ENCODE peak calls at places on chromosomes 11 and 22, in five cellular contexts. One of them, this sample, is unnamed.

GRCh38 chr11:44028816-44029506 is 18.8 kb upstream of the ACCSL start:
- DNase-seq in AG20443: no peak
- DNase-seq in anterior cingulate cortex: no peak
- DNase-seq in activated CD8-positive, alpha-beta memory T cell treated with anti-CD3 and anti-CD28 coated beads for 1 hour: no peak
- DNase-seq in retina: no peak
- DNase-seq in this sample: no peak

GRCh38 chr11:128876133-128876650 is 9.1 kb upstream of the KCNJ1 start:
- DNase-seq in activated CD8-positive, alpha-beta memory T cell treated with anti-CD3 and anti-CD28 coated beads for 1 hour: no peak
- DNase-seq in AG20443: no peak
- DNase-seq in retina: no peak
- DNase-seq in anterior cingulate cortex: no peak
- DNase-seq in this sample: no peak

GRCh38 chr22:50620861-50621490 is 7.0 kb downstream of the ARSA start:
- DNase-seq in anterior cingulate cortex: no peak
- DNase-seq in retina: no peak
- DNase-seq in activated CD8-positive, alpha-beta memory T cell treated with anti-CD3 and anti-CD28 coated beads for 1 hour: peak; percentile 28
- DNase-seq in AG20443: no peak
- DNase-seq in this sample: no peak

GRCh38 chr11:29801561-29801960 is 215.3 kb downstream of the KCNA4 start:
- DNase-seq in activated CD8-positive, alpha-beta memory T cell treated with anti-CD3 and anti-CD28 coated beads for 1 hour: no peak
- DNase-seq in AG20443: no peak
- DNase-seq in retina: no peak
- DNase-seq in anterior cingulate cortex: no peak
- DNase-seq in this sample: no peak

GRCh38 chr11:73989156-73989555 is 6.5 kb upstream of the UCP2 start:
- DNase-seq in retina: no peak
- DNase-seq in AG20443: no peak
- DNase-seq in activated CD8-positive, alpha-beta memory T cell treated with anti-CD3 and anti-CD28 coated beads for 1 hour: no peak
- DNase-seq in anterior cingulate cortex: no peak
- DNase-seq in this sample: no peak

GRCh38 chr11:130625907-130626306 is 177.5 kb downstream of the ADAMTS15 start:
- DNase-seq in retina: no peak
- DNase-seq in AG20443: no peak
- DNase-seq in activated CD8-positive, alpha-beta memory T cell treated with anti-CD3 and anti-CD28 coated beads for 1 hour: no peak
- DNase-seq in anterior cingulate cortex: no peak
- DNase-seq in this sample: no peak

GRCh38 chr11:8709002-8709672 is 26.5 kb downstream of the RPL27A start:
- DNase-seq in AG20443: peak; percentile 82
- DNase-seq in retina: no peak
- DNase-seq in activated CD8-positive, alpha-beta memory T cell treated with anti-CD3 and anti-CD28 coated beads for 1 hour: no peak
- DNase-seq in anterior cingulate cortex: peak; percentile 70
- DNase-seq in this sample: no peak

GRCh38 chr22:17120711-17121234 is 387 bp downstream of the TMEM121B start:
- DNase-seq in activated CD8-positive, alpha-beta memory T cell treated with anti-CD3 and anti-CD28 coated beads for 1 hour: no peak
- DNase-seq in AG20443: peak; percentile 40
- DNase-seq in retina: peak; percentile 69
- DNase-seq in anterior cingulate cortex: peak; percentile 53
- DNase-seq in this sample: no peak

GRCh38 chr11:78417888-78418583 is 416 bp upstream of the GAB2 start:
- DNase-seq in AG20443: peak; percentile 94
- DNase-seq in anterior cingulate cortex: peak; percentile 82
- DNase-seq in retina: peak; percentile 92
- DNase-seq in activated CD8-positive, alpha-beta memory T cell treated with anti-CD3 and anti-CD28 coated beads for 1 hour: peak; percentile 67
- DNase-seq in this sample: peak; percentile 35

GRCh38 chr11:6251990-6252473 is 7.6 kb upstream of the CCKBR start:
- DNase-seq in retina: peak; percentile 22
- DNase-seq in AG20443: no peak
- DNase-seq in anterior cingulate cortex: peak; percentile 43
- DNase-seq in activated CD8-positive, alpha-beta memory T cell treated with anti-CD3 and anti-CD28 coated beads for 1 hour: no peak
- DNase-seq in this sample: no peak

GRCh38 chr11:128289048-128289447 is 298.3 kb downstream of the ETS1 start:
- DNase-seq in AG20443: no peak
- DNase-seq in anterior cingulate cortex: no peak
- DNase-seq in activated CD8-positive, alpha-beta memory T cell treated with anti-CD3 and anti-CD28 coated beads for 1 hour: no peak
- DNase-seq in retina: no peak
- DNase-seq in this sample: no peak

GRCh38 chr11:43072096-43072495 is 239.7 kb upstream of the API5 start:
- DNase-seq in retina: no peak
- DNase-seq in activated CD8-positive, alpha-beta memory T cell treated with anti-CD3 and anti-CD28 coated beads for 1 hour: no peak
- DNase-seq in AG20443: no peak
- DNase-seq in anterior cingulate cortex: no peak
- DNase-seq in this sample: no peak